ENCODE peak calls at places on chromosome 17, in eight cellular contexts. One of them, this sample, is unnamed.
A peak's percentile ranks its signal among the peaks of the same experiment; 100 is the strongest.

GRCh38 chr17:57578608-57578990 is 166.5 kb downstream of the CCDC182 start:
- DNase-seq in EL: no peak
- DNase-seq in AG04450: no peak
- DNase-seq in RWPE1: no peak
- DNase-seq in A549: no peak
- DNase-seq in cardiac fibroblast: peak; percentile 72
- DNase-seq in psoas muscle: no peak
- DNase-seq in NCI-H460: no peak
- DNase-seq in this sample: no peak

GRCh38 chr17:49497147-49498036 is 2.3 kb downstream of the NGFR start:
- DNase-seq in EL: peak; percentile 25
- DNase-seq in AG04450: no peak
- DNase-seq in RWPE1: peak; percentile 37
- DNase-seq in A549: peak; percentile 48
- DNase-seq in cardiac fibroblast: peak; percentile 12
- DNase-seq in psoas muscle: peak; percentile 84
- DNase-seq in NCI-H460: no peak
- DNase-seq in this sample: peak; percentile 53

GRCh38 chr17:74637265-74637664 is 13.7 kb upstream of the CD300E start:
- DNase-seq in EL: no peak
- DNase-seq in AG04450: no peak
- DNase-seq in RWPE1: no peak
- DNase-seq in A549: no peak
- DNase-seq in cardiac fibroblast: no peak
- DNase-seq in psoas muscle: no peak
- DNase-seq in NCI-H460: no peak
- DNase-seq in this sample: no peak

GRCh38 chr17:9313346-9313745 is 262.3 kb downstream of the STX8 start:
- DNase-seq in EL: no peak
- DNase-seq in AG04450: no peak
- DNase-seq in RWPE1: no peak
- DNase-seq in A549: no peak
- DNase-seq in cardiac fibroblast: no peak
- DNase-seq in psoas muscle: no peak
- DNase-seq in NCI-H460: no peak
- DNase-seq in this sample: no peak

GRCh38 chr17:44269795-44270320 is 1.9 kb upstream of the SLC4A1 start:
- DNase-seq in EL: no peak
- DNase-seq in AG04450: no peak
- DNase-seq in RWPE1: no peak
- DNase-seq in A549: no peak
- DNase-seq in cardiac fibroblast: peak; percentile 7
- DNase-seq in psoas muscle: no peak
- DNase-seq in NCI-H460: no peak
- DNase-seq in this sample: no peak

GRCh38 chr17:2706911-2707510 is 4.6 kb downstream of the CLUH start:
- DNase-seq in EL: no peak
- DNase-seq in AG04450: no peak
- DNase-seq in RWPE1: no peak
- DNase-seq in A549: no peak
- DNase-seq in cardiac fibroblast: no peak
- DNase-seq in psoas muscle: peak; percentile 80
- DNase-seq in NCI-H460: no peak
- DNase-seq in this sample: no peak

GRCh38 chr17:48832491-48832890 is 1.7 kb downstream of the CALCOCO2 start:
- DNase-seq in EL: no peak
- DNase-seq in AG04450: no peak
- DNase-seq in RWPE1: no peak
- DNase-seq in A549: no peak
- DNase-seq in cardiac fibroblast: no peak
- DNase-seq in psoas muscle: no peak
- DNase-seq in NCI-H460: no peak
- DNase-seq in this sample: no peak

GRCh38 chr17:47929218-47930000 is 12.0 kb upstream of the PNPO start:
- DNase-seq in EL: no peak
- DNase-seq in AG04450: no peak
- DNase-seq in RWPE1: no peak
- DNase-seq in A549: no peak
- DNase-seq in cardiac fibroblast: no peak
- DNase-seq in psoas muscle: peak; percentile 62
- DNase-seq in NCI-H460: no peak
- DNase-seq in this sample: no peak

GRCh38 chr17:14301761-14302401 is 1.0 kb downstream of the HS3ST3B1 start:
- DNase-seq in EL: peak; percentile 60
- DNase-seq in AG04450: no peak
- DNase-seq in RWPE1: no peak
- DNase-seq in A549: no peak
- DNase-seq in cardiac fibroblast: peak; percentile 51
- DNase-seq in psoas muscle: peak; percentile 62
- DNase-seq in NCI-H460: no peak
- DNase-seq in this sample: peak; percentile 37

GRCh38 chr17:76645481-76645880 is 1.9 kb upstream of the ST6GALNAC1 start:
- DNase-seq in EL: no peak
- DNase-seq in AG04450: no peak
- DNase-seq in RWPE1: no peak
- DNase-seq in A549: no peak
- DNase-seq in cardiac fibroblast: no peak
- DNase-seq in psoas muscle: no peak
- DNase-seq in NCI-H460: no peak
- DNase-seq in this sample: no peak

GRCh38 chr17:78315355-78316114 is 44.3 kb downstream of the SOCS3 start:
- DNase-seq in EL: peak; percentile 96
- DNase-seq in AG04450: peak; percentile 70
- DNase-seq in RWPE1: peak; percentile 98
- DNase-seq in A549: peak; percentile 99
- DNase-seq in cardiac fibroblast: peak; percentile 94
- DNase-seq in psoas muscle: peak; percentile 88
- DNase-seq in NCI-H460: peak; percentile 73
- DNase-seq in this sample: peak; percentile 93

GRCh38 chr17:77696151-77696719 is 262.3 kb upstream of the TNRC6C start:
- DNase-seq in EL: no peak
- DNase-seq in AG04450: no peak
- DNase-seq in RWPE1: no peak
- DNase-seq in A549: no peak
- DNase-seq in cardiac fibroblast: no peak
- DNase-seq in psoas muscle: no peak
- DNase-seq in NCI-H460: no peak
- DNase-seq in this sample: no peak

GRCh38 chr17:69047368-69048263 is 13.1 kb downstream of the ABCA9 start:
- DNase-seq in EL: peak; percentile 42
- DNase-seq in AG04450: peak; percentile 65
- DNase-seq in RWPE1: peak; percentile 20
- DNase-seq in A549: no peak
- DNase-seq in cardiac fibroblast: peak; percentile 99
- DNase-seq in psoas muscle: peak; percentile 70
- DNase-seq in NCI-H460: no peak
- DNase-seq in this sample: peak; percentile 56

GRCh38 chr17:2965621-2966275 is 97.7 kb downstream of the OR1D5 start:
- DNase-seq in EL: peak; percentile 70
- DNase-seq in AG04450: no peak
- DNase-seq in RWPE1: peak; percentile 63
- DNase-seq in A549: peak; percentile 90
- DNase-seq in cardiac fibroblast: peak; percentile 53
- DNase-seq in psoas muscle: no peak
- DNase-seq in NCI-H460: no peak
- DNase-seq in this sample: peak; percentile 75

GRCh38 chr17:42067371-42068180 is 17.2 kb upstream of the C17orf113 start:
- DNase-seq in EL: peak; percentile 54
- DNase-seq in AG04450: no peak
- DNase-seq in RWPE1: peak; percentile 62
- DNase-seq in A549: peak; percentile 79
- DNase-seq in cardiac fibroblast: peak; percentile 46
- DNase-seq in psoas muscle: peak; percentile 90
- DNase-seq in NCI-H460: peak; percentile 54
- DNase-seq in this sample: peak; percentile 55

GRCh38 chr17:17730250-17730935 is 49.1 kb downstream of the RAI1 start:
- DNase-seq in EL: no peak
- DNase-seq in AG04450: no peak
- DNase-seq in RWPE1: no peak
- DNase-seq in A549: no peak
- DNase-seq in cardiac fibroblast: no peak
- DNase-seq in psoas muscle: no peak
- DNase-seq in NCI-H460: no peak
- DNase-seq in this sample: no peak

GRCh38 chr17:57678393-57678792 is 66.7 kb downstream of the CCDC182 start:
- DNase-seq in EL: no peak
- DNase-seq in AG04450: no peak
- DNase-seq in RWPE1: no peak
- DNase-seq in A549: no peak
- DNase-seq in cardiac fibroblast: no peak
- DNase-seq in psoas muscle: no peak
- DNase-seq in NCI-H460: no peak
- DNase-seq in this sample: no peak

GRCh38 chr17:60468371-60468770 is 46.1 kb downstream of the CHCT1 start:
- DNase-seq in EL: peak; percentile 14
- DNase-seq in AG04450: peak; percentile 4
- DNase-seq in RWPE1: no peak
- DNase-seq in A549: no peak
- DNase-seq in cardiac fibroblast: peak; percentile 44
- DNase-seq in psoas muscle: no peak
- DNase-seq in NCI-H460: no peak
- DNase-seq in this sample: no peak

GRCh38 chr17:43402078-43402477 is 3.3 kb downstream of the ARL4D start:
- DNase-seq in EL: no peak
- DNase-seq in AG04450: no peak
- DNase-seq in RWPE1: no peak
- DNase-seq in A549: no peak
- DNase-seq in cardiac fibroblast: no peak
- DNase-seq in psoas muscle: no peak
- DNase-seq in NCI-H460: no peak
- DNase-seq in this sample: no peak

GRCh38 chr17:19321481-19322128 is 40.9 kb downstream of the B9D1 start:
- DNase-seq in EL: no peak
- DNase-seq in AG04450: no peak
- DNase-seq in RWPE1: no peak
- DNase-seq in A549: no peak
- DNase-seq in cardiac fibroblast: no peak
- DNase-seq in psoas muscle: no peak
- DNase-seq in NCI-H460: no peak
- DNase-seq in this sample: no peak

GRCh38 chr17:79943354-79944241 is 92.1 kb downstream of the TBC1D16 start:
- DNase-seq in EL: no peak
- DNase-seq in AG04450: no peak
- DNase-seq in RWPE1: no peak
- DNase-seq in A549: no peak
- DNase-seq in cardiac fibroblast: no peak
- DNase-seq in psoas muscle: peak; percentile 44
- DNase-seq in NCI-H460: no peak
- DNase-seq in this sample: no peak

GRCh38 chr17:50271173-50271750 is 3.0 kb upstream of the TMEM92 start:
- DNase-seq in EL: peak; percentile 43
- DNase-seq in AG04450: no peak
- DNase-seq in RWPE1: no peak
- DNase-seq in A549: no peak
- DNase-seq in cardiac fibroblast: no peak
- DNase-seq in psoas muscle: no peak
- DNase-seq in NCI-H460: no peak
- DNase-seq in this sample: no peak

GRCh38 chr17:31388770-31389672 is 2.5 kb upstream of the RAB11FIP4 start:
- DNase-seq in EL: peak; percentile 37
- DNase-seq in AG04450: no peak
- DNase-seq in RWPE1: peak; percentile 46
- DNase-seq in A549: peak; percentile 82
- DNase-seq in cardiac fibroblast: peak; percentile 16
- DNase-seq in psoas muscle: no peak
- DNase-seq in NCI-H460: peak; percentile 24
- DNase-seq in this sample: peak; percentile 19

GRCh38 chr17:82346342-82347300 is 12.4 kb upstream of the TEX19 start:
- DNase-seq in EL: no peak
- DNase-seq in AG04450: no peak
- DNase-seq in RWPE1: no peak
- DNase-seq in A549: no peak
- DNase-seq in cardiac fibroblast: no peak
- DNase-seq in psoas muscle: peak; percentile 40
- DNase-seq in NCI-H460: no peak
- DNase-seq in this sample: no peak

GRCh38 chr17:66612993-66613392 is 221.9 kb upstream of the CACNG5 start:
- DNase-seq in EL: no peak
- DNase-seq in AG04450: no peak
- DNase-seq in RWPE1: no peak
- DNase-seq in A549: no peak
- DNase-seq in cardiac fibroblast: no peak
- DNase-seq in psoas muscle: no peak
- DNase-seq in NCI-H460: no peak
- DNase-seq in this sample: no peak

GRCh38 chr17:6231886-6232767 is 161.9 kb downstream of the WSCD1 start:
- DNase-seq in EL: peak; percentile 52
- DNase-seq in AG04450: no peak
- DNase-seq in RWPE1: peak; percentile 84
- DNase-seq in A549: peak; percentile 37
- DNase-seq in cardiac fibroblast: no peak
- DNase-seq in psoas muscle: no peak
- DNase-seq in NCI-H460: no peak
- DNase-seq in this sample: peak; percentile 55

GRCh38 chr17:72456026-72456569 is 335.3 kb downstream of the SOX9 start:
- DNase-seq in EL: peak; percentile 71
- DNase-seq in AG04450: no peak
- DNase-seq in RWPE1: peak; percentile 45
- DNase-seq in A549: peak; percentile 89
- DNase-seq in cardiac fibroblast: peak; percentile 38
- DNase-seq in psoas muscle: no peak
- DNase-seq in NCI-H460: no peak
- DNase-seq in this sample: peak; percentile 56

GRCh38 chr17:61538480-61538879 is 52.5 kb downstream of the NACA2 start:
- DNase-seq in EL: no peak
- DNase-seq in AG04450: no peak
- DNase-seq in RWPE1: no peak
- DNase-seq in A549: no peak
- DNase-seq in cardiac fibroblast: no peak
- DNase-seq in psoas muscle: no peak
- DNase-seq in NCI-H460: no peak
- DNase-seq in this sample: no peak

GRCh38 chr17:43461185-43461584 is 22.6 kb upstream of the DHX8 start:
- DNase-seq in EL: no peak
- DNase-seq in AG04450: no peak
- DNase-seq in RWPE1: no peak
- DNase-seq in A549: no peak
- DNase-seq in cardiac fibroblast: no peak
- DNase-seq in psoas muscle: no peak
- DNase-seq in NCI-H460: no peak
- DNase-seq in this sample: no peak

This sample was measured in epithelial cell of esophagus.